ENCODE peak calls at places on chromosomes 3 and 15, in nine cellular contexts. Y is stomach; K is mesendoderm; L is lower lobe of right lung; Z is CD4-positive, CD25-positive, alpha-beta regulatory T cell; U is adipocyte; P is psoas muscle; D is Panc1; Q is CD8-positive, alpha-beta memory T cell. I is an unnamed sample.

GRCh38 chr3:129289201-129289921 is 10.7 kb downstream of the HMCES start:
- DNase-seq in L (no peak), K (no peak), Y (no peak), D (no peak), P (no peak), U (peak; percentile 39), Z (no peak), Q (no peak), I (peak; percentile 87)

GRCh38 chr3:69568458-69568857 is 170.8 kb upstream of the MITF start:
- DNase-seq in L (no peak), K (no peak), P (no peak), U (peak; percentile 7), Q (no peak), Y (no peak), D (no peak), Z (no peak), I (peak; percentile 37)

GRCh38 chr15:100054539-100054938 is 287.2 kb downstream of the ADAMTS17 start:
- DNase-seq in Z (no peak), L (no peak), P (no peak), Q (no peak), U (no peak), D (no peak), K (no peak), Y (no peak), I (no peak)

GRCh38 chr3:6439824-6440223 is 421.1 kb upstream of the GRM7 start:
- DNase-seq in D (no peak), Q (no peak), P (no peak), K (no peak), Y (no peak), Z (no peak), U (no peak), L (no peak), I (no peak)

GRCh38 chr3:141500397-141500796 is 13.6 kb downstream of the RASA2 start:
- DNase-seq in Q (no peak), Y (no peak), D (no peak), U (no peak), L (no peak), K (no peak), Z (no peak), P (no peak), I (no peak)

GRCh38 chr15:96285306-96285705 is 45.2 kb upstream of the NR2F2 start:
- DNase-seq in P (peak; percentile 19), Q (no peak), K (peak; percentile 23), L (no peak), D (no peak), Y (no peak), U (peak; percentile 77), Z (no peak), I (peak; percentile 80)

GRCh38 chr3:177569823-177570657 is 372.8 kb upstream of the TBL1XR1 start:
- DNase-seq in Y (no peak), Z (no peak), P (no peak), U (no peak), L (no peak), Q (no peak), K (peak; percentile 78), D (no peak), I (peak; percentile 76)

GRCh38 chr15:73620078-73620477 is 13.1 kb downstream of the NPTN start:
- DNase-seq in Z (no peak), U (no peak), Y (no peak), P (no peak), K (no peak), L (no peak), D (no peak), Q (no peak), I (no peak)

GRCh38 chr3:15460891-15461524 is 33.6 kb downstream of the EAF1 start:
- DNase-seq in Z (peak; percentile 57), Q (peak; percentile 9), Y (no peak), K (no peak), L (no peak), P (no peak), U (no peak), D (no peak), I (no peak)

GRCh38 chr3:142566096-142566495 is 12.4 kb downstream of the ATR start:
- DNase-seq in P (no peak), D (no peak), L (no peak), Q (no peak), K (no peak), Z (no peak), Y (no peak), U (no peak), I (no peak)

GRCh38 chr3:2391876-2392275 is 293.2 kb downstream of the CNTN4 start:
- DNase-seq in Y (no peak), Z (no peak), U (no peak), Q (no peak), K (no peak), P (no peak), L (no peak), D (no peak), I (no peak)

GRCh38 chr3:170078620-170079281 is 41.0 kb downstream of the GPR160 start:
- DNase-seq in P (no peak), Z (peak; percentile 8), K (peak; percentile 30), Y (no peak), L (no peak), U (no peak), Q (no peak), D (no peak), I (no peak)

GRCh38 chr3:47243748-47244147 is 38.9 kb downstream of the KIF9 start:
- DNase-seq in Q (no peak), Z (no peak), L (peak; percentile 32), P (no peak), D (no peak), U (no peak), Y (no peak), K (no peak), I (no peak)
- H3K4me1 ChIP-seq in Q (no peaks in the 10 kb centered on the region), Z (no peaks in the 10 kb centered on the region), L (no peaks in the 10 kb centered on the region), P (no peaks in the 10 kb centered on the region), D (no peaks in the 10 kb centered on the region), U (no peaks in the 10 kb centered on the region), Y (no peaks in the 10 kb centered on the region), K (no peaks in the 10 kb centered on the region), I (no peaks in the 10 kb centered on the region)

GRCh38 chr3:12990781-12991480 is 82.3 kb downstream of the IQSEC1 start:
- DNase-seq in U (peak; percentile 85), Y (no peak), Q (no peak), D (no peak), K (peak; percentile 57), L (no peak), P (no peak), Z (no peak), I (peak; percentile 94)

GRCh38 chr3:12991861-12992281 is 81.4 kb downstream of the IQSEC1 start:
- DNase-seq in L (no peak), Y (peak; percentile 47), K (no peak), P (no peak), D (no peak), U (no peak), Z (no peak), Q (no peak), I (no peak)

GRCh38 chr3:12990306-12990705 is 82.9 kb downstream of the IQSEC1 start:
- DNase-seq in Q (no peak), Y (no peak), D (no peak), P (no peak), L (no peak), Z (no peak), K (no peak), U (peak; percentile 74), I (peak; percentile 31)

GRCh38 chr3:12992629-12993021 is 80.6 kb downstream of the IQSEC1 start:
- DNase-seq in Q (no peak), L (no peak), D (no peak), Y (no peak), U (no peak), K (no peak), P (no peak), Z (no peak), I (no peak)

DNA sequence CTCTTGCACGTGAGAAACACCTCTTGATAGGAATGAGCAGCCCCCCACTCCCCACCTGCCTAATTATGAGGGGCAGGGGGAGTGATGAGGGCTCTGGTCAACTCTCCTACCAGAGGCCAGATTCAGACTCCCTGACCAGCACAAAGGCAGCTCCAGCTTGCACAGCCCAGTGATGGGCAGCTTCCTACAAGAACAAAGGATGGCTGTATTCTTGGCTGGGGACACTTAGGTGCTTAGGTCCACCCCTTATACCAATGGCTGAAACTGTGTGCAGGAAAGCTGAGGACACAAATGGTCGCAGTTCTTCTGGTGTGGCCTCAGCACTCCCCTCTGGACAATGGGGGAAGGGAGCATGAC is 81.8 kb downstream of the IQSEC1 start:
- DNase-seq in L (no peak), Y (no peak), Z (no peak), U (no peak), Q (no peak), P (no peak), K (no peak), D (no peak), I (peak; percentile 12)
- H3K4me1 ChIP-seq in L (peaks cover 27% of the 10 kb centered on the region), Y (peaks cover 50% of the 10 kb centered on the region), Z (peaks cover 43% of the 10 kb centered on the region), U (peaks cover 30% of the 10 kb centered on the region), Q (peaks cover 52% of the 10 kb centered on the region), P (peaks cover 27% of the 10 kb centered on the region), K (no peaks in the 10 kb centered on the region), D (peaks cover 16% of the 10 kb centered on the region), I (peaks cover 13% of the 10 kb centered on the region)

GRCh38 chr3:125045965-125046364 is 9.8 kb downstream of the HEG1 start:
- DNase-seq in L (no peak), Q (no peak), K (no peak), Z (no peak), U (peak; percentile 79), P (no peak), Y (no peak), D (no peak), I (peak; percentile 86)

GRCh38 chr3:125045194-125045593 is 10.6 kb downstream of the HEG1 start:
- DNase-seq in Q (no peak), Z (no peak), L (no peak), Y (no peak), P (no peak), U (peak; percentile 50), K (no peak), D (no peak), I (peak; percentile 54)

GRCh38 chr3:125050486-125051172 is 5.2 kb downstream of the HEG1 start:
- DNase-seq in P (no peak), Z (no peak), U (no peak), K (no peak), Y (no peak), L (no peak), D (no peak), Q (no peak), I (no peak)

GRCh38 chr3:125051205-125051604 is 4.6 kb downstream of the HEG1 start:
- DNase-seq in Q (no peak), L (no peak), Z (no peak), Y (no peak), K (no peak), D (no peak), P (no peak), U (no peak), I (no peak)

DNA sequence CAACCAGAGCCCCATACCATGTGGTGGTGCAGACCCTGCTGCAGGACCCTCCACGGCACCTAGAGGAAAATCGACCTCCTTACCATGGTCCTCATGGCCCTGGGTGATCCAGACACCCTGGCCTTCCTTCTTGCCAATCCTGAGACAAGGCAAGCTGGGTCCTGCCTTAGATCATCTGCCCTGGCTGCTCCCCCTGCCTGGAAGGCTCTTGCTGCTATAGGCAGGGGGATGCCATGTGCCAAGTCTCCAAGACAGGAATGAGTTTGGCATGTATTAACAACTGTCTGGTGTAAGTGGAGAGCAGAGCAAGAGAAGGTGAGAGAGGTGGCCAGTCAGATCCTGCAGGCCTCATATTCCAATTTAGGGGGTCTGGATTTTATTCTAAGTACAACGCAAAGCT is 7.5 kb downstream of the HEG1 start:
- DNase-seq in Q (no peak), Z (no peak), P (no peak), Y (no peak), L (no peak), D (no peak), U (no peak), K (no peak), I (no peak)
- H3K4me1 ChIP-seq in Q (peaks cover 34% of the 10 kb centered on the region), Z (peaks cover 29% of the 10 kb centered on the region), P (peaks cover 71% of the 10 kb centered on the region), Y (peaks cover 79% of the 10 kb centered on the region), L (peaks cover 97% of the 10 kb centered on the region), D (peaks cover 79% of the 10 kb centered on the region), U (peaks cover 50% of the 10 kb centered on the region), K (peaks cover 37% of the 10 kb centered on the region), I (peaks cover 75% of the 10 kb centered on the region)

GRCh38 chr15:66670698-66671580 is 31.1 kb upstream of the SMAD6 start:
- DNase-seq in P (no peak), Q (no peak), K (peak; percentile 94), U (no peak), Z (no peak), Y (peak; percentile 90), L (peak; percentile 77), D (no peak), I (no peak)
- H3K4me1 ChIP-seq in P (no peaks in the 10 kb centered on the region), Q (peaks cover 5% of the 10 kb centered on the region), K (peaks cover 8% of the 10 kb centered on the region), U (peaks cover 11% of the 10 kb centered on the region), Z (no peaks in the 10 kb centered on the region), Y (no peaks in the 10 kb centered on the region), L (peaks cover 7% of the 10 kb centered on the region), D (peaks cover 2% of the 10 kb centered on the region), I (no peaks in the 10 kb centered on the region)